ENCODE peak calls at places on chromosomes 12 and 14, in four cellular contexts. P, K, T and R are unnamed samples.

GRCh38 chr12:3045989-3046388 is 31.2 kb upstream of the TSPAN9 start:
- DNase-seq in P (no peak), K (no peak), T (no peak), R (no peak)

GRCh38 chr12:125065753-125066570 is 727 bp downstream of the AACS start:
- DNase-seq in P (no peak), K (peak), T (no peak), R (no peak)

GRCh38 chr12:109963743-109964429 is 32.3 kb downstream of the GIT2 start:
- DNase-seq in P (no peak), K (no peak), T (no peak), R (peak)

GRCh38 chr14:51806026-51806590 is 54.3 kb upstream of the GNG2 start:
- DNase-seq in P (no peak), K (no peak), T (no peak), R (no peak)

GRCh38 chr12:47736877-47737676 is 11.8 kb upstream of the ENDOU start:
- DNase-seq in P (peak), K (no peak), T (peak), R (peak)

GRCh38 chr12:1500095-1500801 is 94.1 kb downstream of the FBXL14 start:
- DNase-seq in P (peak), K (no peak), T (no peak), R (peak)

GRCh38 chr12:17992002-17992656 is 97.9 kb downstream of the RERGL start:
- DNase-seq in P (no peak), K (peak), T (no peak), R (peak)

GRCh38 chr12:95224202-95225170 is 6.9 kb downstream of the VEZT start:
- DNase-seq in P (no peak), K (no peak), T (no peak), R (peak)

GRCh38 chr12:95663525-95663924 is 112.2 kb upstream of the USP44 start:
- DNase-seq in P (no peak), K (no peak), T (no peak), R (peak)

GRCh38 chr12:107306141-107306670 is 212.9 kb upstream of the CRY1 start:
- DNase-seq in P (no peak), K (no peak), T (no peak), R (no peak)
- H3K4me3 ChIP-seq in P (no peak), K (no peak), T (no peak), R (no peak)

DNA sequence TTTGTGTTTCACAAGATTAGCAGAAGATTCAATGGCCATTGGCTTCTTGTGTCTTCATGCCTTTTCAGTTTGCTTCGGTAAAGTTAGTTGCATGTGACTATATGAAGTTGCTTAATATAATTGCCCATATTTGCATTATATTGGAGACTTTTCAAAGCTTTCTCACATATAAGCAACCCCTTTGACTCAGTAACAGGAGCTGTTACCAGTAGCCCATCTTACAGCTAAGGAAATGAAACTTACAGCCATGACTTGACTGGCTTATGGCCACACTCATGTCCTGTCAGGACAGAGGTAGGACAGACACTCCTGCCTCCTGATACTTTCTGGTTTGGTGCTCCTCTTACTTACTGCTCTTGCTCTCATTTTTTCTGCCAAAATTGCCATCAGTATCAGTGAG is 1082.1 kb downstream of the BCL11B start:
- DNase-seq in P (no peak), K (no peak), T (no peak), R (no peak)
- H3K4me3 ChIP-seq in P (no peak), K (no peak), T (no peak), R (no peak)

DNA sequence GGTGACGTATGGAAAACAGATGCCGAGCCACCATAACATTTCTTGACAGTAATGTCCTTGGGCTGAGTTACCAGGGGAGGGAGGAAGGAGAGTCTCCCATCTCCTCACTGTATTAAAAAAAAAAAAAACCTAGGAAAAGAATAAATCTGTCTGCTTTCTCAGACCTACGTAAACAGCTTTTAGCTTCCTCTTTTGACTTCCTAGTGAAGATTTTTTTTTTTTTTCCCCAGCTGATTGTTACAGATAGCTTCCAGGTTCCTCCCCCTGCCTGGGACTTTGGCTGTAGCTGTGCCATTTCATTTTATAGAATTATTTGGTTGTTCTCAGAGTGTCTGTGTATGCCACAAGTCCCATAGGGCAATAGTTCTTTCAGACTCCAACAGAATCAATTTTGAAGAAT is 23.0 kb upstream of the GNS start:
- DNase-seq in P (no peak), K (no peak), T (no peak), R (no peak)
- H3K4me3 ChIP-seq in P (peak), K (no peak), T (peak), R (no peak)

GRCh38 chr14:68981124-68981523 is 2.0 kb upstream of the ACTN1 start:
- DNase-seq in P (no peak), K (no peak), T (no peak), R (no peak)
- H3K4me3 ChIP-seq in P (no peak), K (no peak), T (no peak), R (peak)

GRCh38 chr12:131773582-131774221 is 54.5 kb upstream of the MMP17 start:
- DNase-seq in P (no peak), K (peak), T (no peak), R (no peak)
- H3K4me3 ChIP-seq in P (no peak), K (no peak), T (no peak), R (no peak)

GRCh38 chr14:105066285-105067071 is 1.2 kb upstream of the GPR132 start:
- DNase-seq in P (no peak), K (peak), T (no peak), R (no peak)
- H3K4me3 ChIP-seq in P (no peak), K (no peak), T (no peak), R (no peak)